ENCODE peak calls at places on chromosomes 4 and X, in four cellular contexts. T, N, S and D are unnamed samples.

GRCh38 chr4:105989411-105990242 is 94.4 kb downstream of the NPNT start:
- DNase-seq in N (no peak), S (no peak), T (no peak), D (no peak)

GRCh38 chr4:84673475-84674230 is 90.7 kb downstream of the CDS1 start:
- DNase-seq in N (no peak), T (no peak), S (no peak), D (no peak)

GRCh38 chr4:128525939-128526630 is 238.5 kb upstream of the PGRMC2 start:
- DNase-seq in N (no peak), S (no peak), T (no peak), D (no peak)

GRCh38 chrX:15646543-15646942 is 18.1 kb downstream of the CLTRN start:
- DNase-seq in S (no peak), N (no peak), T (no peak), D (no peak)

GRCh38 chr4:88522702-88523324 is 763 bp downstream of the PYURF start:
- DNase-seq in S (no peak), T (no peak), N (peak; percentile 71), D (peak; percentile 68)

GRCh38 chr4:54657556-54658313 is at the start of gene KIT:
- DNase-seq in T (no peak), S (peak; percentile 53), N (peak; percentile 58), D (peak; percentile 36)

GRCh38 chrX:80021611-80022010 is 7.1 kb downstream of the TBX22 start:
- DNase-seq in S (no peak), T (no peak), N (no peak), D (no peak)

GRCh38 chr4:55830741-55831140 is 11.2 kb downstream of the EXOC1L start:
- DNase-seq in S (no peak), T (no peak), N (no peak), D (no peak)

GRCh38 chrX:110558406-110558805 is 199.8 kb downstream of the RTL9 start:
- DNase-seq in T (no peak), N (peak; percentile 18), S (peak; percentile 38), D (no peak)

GRCh38 chr4:141789716-141790115 is 153.3 kb downstream of the IL15 start:
- DNase-seq in T (no peak), N (no peak), S (no peak), D (no peak)

GRCh38 chr4:103018391-103019318 is 850 bp downstream of the SLC9B1 start:
- DNase-seq in S (no peak), T (no peak), N (no peak), D (no peak)

GRCh38 chr4:7964459-7964858 is 24.8 kb upstream of the AFAP1 start:
- DNase-seq in S (no peak), N (no peak), T (no peak), D (peak; percentile 64)

GRCh38 chrX:35291013-35291412 is 348.4 kb downstream of the FAM47B start:
- DNase-seq in S (no peak), N (no peak), T (no peak), D (no peak)

GRCh38 chrX:72100824-72101351 is 30.8 kb downstream of the RTL5 start:
- DNase-seq in N (no peak), S (no peak), T (peak; percentile 76), D (peak; percentile 83)

GRCh38 chr4:87356832-87357526 is 34.0 kb downstream of the HSD17B11 start:
- DNase-seq in T (no peak), N (no peak), S (no peak), D (no peak)

GRCh38 chr4:122728781-122729330 is 3.6 kb upstream of the BBS12 start:
- DNase-seq in T (no peak), N (no peak), S (no peak), D (no peak)

GRCh38 chr4:128302775-128303174 is 15.2 kb upstream of the PGRMC2 start:
- DNase-seq in T (no peak), S (no peak), N (no peak), D (no peak)

GRCh38 chr4:176340871-176341685 is 21.3 kb downstream of the SPCS3 start:
- DNase-seq in S (no peak), T (no peak), N (no peak), D (no peak)

GRCh38 chrX:107288676-107289075 is 82.3 kb downstream of the DNAAF6 start:
- DNase-seq in S (no peak), T (no peak), N (no peak), D (no peak)

GRCh38 chr4:151744614-151745013 is 16.2 kb downstream of the GATB start:
- DNase-seq in S (no peak), N (no peak), T (no peak), D (no peak)

GRCh38 chrX:9789555-9789954 is 3.3 kb downstream of the SHROOM2 start:
- DNase-seq in N (no peak), S (no peak), T (no peak), D (no peak)

GRCh38 chrX:10390187-10390586 is 230.2 kb downstream of the MID1 start:
- DNase-seq in N (no peak), S (no peak), T (no peak), D (no peak)

DNA sequence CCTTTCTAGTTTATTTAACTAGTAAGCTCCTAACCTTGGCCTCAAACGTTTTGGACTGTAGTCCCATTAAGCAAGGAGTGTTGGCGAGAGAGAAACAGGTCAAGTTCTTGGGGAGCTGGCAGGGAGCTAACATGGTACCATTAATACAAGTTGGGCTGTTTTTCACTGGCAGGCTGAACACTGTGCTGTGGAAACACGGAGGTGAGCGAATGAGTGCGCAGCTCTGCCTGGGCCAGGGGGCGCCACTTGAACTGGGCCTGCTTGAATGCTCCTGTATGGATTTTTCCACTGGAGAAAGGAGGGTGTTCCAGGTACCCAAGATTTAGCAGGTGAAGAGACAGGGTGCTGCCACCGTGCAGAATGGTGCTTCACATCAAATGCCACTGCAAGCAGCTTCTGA is 7.4 kb upstream of the SMS start:
- DNase-seq in T (no peak), S (no peak), N (no peak), D (no peak)
- TF ChIP-seq CTCF in T (no peak), S (no peak), N (no peak), D (no peak)

GRCh38 chr4:3792813-3793212 is 26.6 kb downstream of the ADRA2C start:
- DNase-seq in N (peak; percentile 13), S (no peak), T (no peak), D (peak; percentile 15)
- TF ChIP-seq CTCF in N (no peak), S (no peak), T (no peak), D (no peak)

DNA sequence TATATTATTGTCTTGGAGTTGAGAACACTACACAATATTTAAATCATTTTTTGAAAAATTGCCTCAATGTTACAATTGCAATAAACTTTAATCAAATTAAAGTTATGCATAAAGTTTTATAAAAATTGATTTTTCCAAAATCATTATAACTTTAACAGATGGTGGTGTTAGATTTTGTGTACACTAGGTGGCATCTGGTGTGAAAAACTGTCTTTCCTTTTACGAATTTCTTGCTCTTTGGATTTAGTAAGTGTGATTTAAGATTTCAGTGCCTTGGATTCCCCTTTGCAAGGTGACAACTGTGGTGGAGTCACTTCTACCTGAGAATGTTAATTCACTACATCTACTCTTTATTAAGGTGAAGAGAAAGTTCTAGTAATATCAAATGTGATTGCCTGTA is 91.6 kb downstream of the AREG start:
- DNase-seq in N (no peak), S (no peak), T (no peak), D (no peak)
- TF ChIP-seq CTCF in N (peak; percentile 11), S (no peak), T (no peak), D (no peak)

GRCh38 chr4:588351-588849 is 12.3 kb upstream of the TMEM271 start:
- DNase-seq in S (no peak), N (no peak), T (no peak), D (no peak)
- TF ChIP-seq CTCF in S (no peak), N (no peak), T (no peak), D (no peak)

DNA sequence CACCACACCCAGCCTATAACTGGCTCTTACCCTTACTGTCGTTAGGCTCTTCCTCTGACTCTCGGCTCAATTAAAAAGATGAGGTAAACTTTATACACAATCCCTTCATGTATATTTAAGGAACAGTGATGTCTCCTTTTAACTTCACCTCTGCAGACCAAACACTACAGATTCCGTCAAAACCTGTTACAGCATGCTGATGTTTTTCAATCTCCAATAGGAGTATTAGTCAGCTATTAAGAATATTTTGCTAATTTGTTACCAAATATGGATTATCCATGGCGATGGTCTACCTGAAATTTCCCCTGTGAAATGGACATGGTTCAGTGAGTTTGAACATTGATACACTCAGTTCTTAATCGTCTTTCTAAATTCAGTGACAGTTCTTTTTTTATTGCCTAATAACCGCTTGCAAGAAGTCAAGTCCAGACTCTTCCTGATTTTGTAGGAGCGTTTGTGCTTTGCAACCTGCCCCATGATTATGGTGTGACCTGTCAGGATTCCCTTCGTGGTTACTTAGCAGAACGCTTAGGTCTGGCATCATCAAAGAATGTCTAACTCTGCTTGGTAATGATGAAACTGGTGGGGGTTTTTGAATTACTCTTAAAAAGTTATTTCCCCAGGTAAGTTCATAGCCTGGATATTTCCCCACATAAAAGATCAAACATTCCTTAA is 72.2 kb upstream of the STOX2 start:
- DNase-seq in N (no peak), T (no peak), S (no peak), D (no peak)
- TF ChIP-seq CTCF in N (no peak), T (no peak), S (no peak), D (no peak)

DNA sequence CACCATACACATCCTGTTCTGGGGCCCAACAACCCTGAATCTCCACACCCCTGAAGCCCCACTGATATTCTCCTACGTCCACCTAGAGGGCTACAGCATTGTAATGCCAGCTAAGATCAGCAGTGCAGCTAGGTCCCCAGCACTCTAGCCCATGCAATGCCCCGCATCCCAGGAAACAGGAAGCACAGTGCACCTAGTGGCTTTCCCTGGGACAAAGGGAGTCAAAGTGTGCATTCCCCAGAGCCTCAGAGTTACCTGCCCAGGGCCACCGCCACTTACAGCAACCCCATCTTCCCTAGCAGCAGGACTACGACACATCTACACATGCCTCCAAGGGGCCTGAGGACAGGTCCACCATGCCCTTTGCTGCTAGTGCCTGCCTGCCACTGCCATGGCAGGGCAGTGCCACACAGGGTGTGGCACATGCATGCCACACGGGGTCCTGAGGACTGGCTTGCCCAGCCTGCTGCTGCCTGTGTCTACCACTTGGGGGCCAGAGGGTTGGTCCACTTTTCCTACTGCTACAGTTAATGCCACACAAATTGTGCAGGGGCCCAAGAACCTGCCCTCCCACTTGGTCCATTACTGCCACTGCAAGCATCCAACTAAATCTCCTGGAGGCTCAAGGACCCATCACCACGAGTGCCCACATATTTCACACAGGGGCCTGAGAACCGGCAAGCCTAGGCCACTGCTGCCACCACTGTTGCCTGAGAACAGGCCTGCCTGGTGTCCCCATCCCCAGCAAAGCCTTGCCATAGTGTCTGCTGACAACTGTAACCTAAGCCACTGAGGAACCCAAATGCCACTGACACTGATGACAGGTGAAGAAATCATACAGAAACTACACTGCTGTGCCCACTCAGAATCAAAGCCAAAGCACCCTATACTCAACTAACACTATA is 23.7 kb downstream of the TLR6 start:
- DNase-seq in T (no peak), S (no peak), N (no peak), D (no peak)
- TF ChIP-seq CTCF in T (no peak), S (no peak), N (no peak), D (peak; percentile 17)